ENCODE peak calls at places on chromosomes 12 and 14, in five cellular contexts. Q is NCI-H1092 treated with DMSO at 0.1 percent for 48 hours, L is HT1080, O is pulmonary artery endothelial cell, X is NCI-H1417 treated with DMSO at 0.1 percent for 48 hours. B is an unnamed sample.

GRCh38 chr12:82650627-82651337 is 35.9 kb upstream of the TMTC2 start:
- DNase-seq in Q (no peak), O (peak; percentile 11), L (peak; percentile 96), X (no peak), B (no peak)

GRCh38 chr12:102069707-102070106 is 7.9 kb upstream of the WASHC3 start:
- DNase-seq in X (no peak), L (no peak), O (no peak), Q (no peak), B (no peak)

GRCh38 chr12:55927588-55928502 is at the start of gene PYM1:
- DNase-seq in O (no peak), Q (peak; percentile 39), L (peak; percentile 61), X (no peak), B (no peak)

GRCh38 chr14:91230363-91231035 is 14.0 kb downstream of the GPR68 start:
- DNase-seq in L (peak; percentile 79), Q (no peak), O (no peak), X (no peak), B (peak; percentile 79)

GRCh38 chr14:72049462-72049861 is 117.2 kb downstream of the RGS6 start:
- DNase-seq in X (no peak), Q (no peak), L (peak; percentile 11), O (no peak), B (no peak)

GRCh38 chr12:79547735-79548347 is 142.9 kb downstream of the PAWR start:
- DNase-seq in X (no peak), Q (peak; percentile 22), O (peak; percentile 84), L (peak; percentile 87), B (no peak)

GRCh38 chr12:45208604-45209487 is 7.0 kb upstream of the ANO6 start:
- DNase-seq in L (peak; percentile 68), O (no peak), Q (no peak), X (no peak), B (no peak)

GRCh38 chr12:47838286-47838931 is 18.7 kb upstream of the HDAC7 start:
- DNase-seq in Q (peak; percentile 16), X (no peak), L (no peak), O (no peak), B (no peak)

GRCh38 chr12:49565956-49566265 is 2.0 kb downstream of the MCRS1 start:
- DNase-seq in Q (no peak), X (no peak), O (no peak), L (no peak), B (no peak)

GRCh38 chr12:542290-543113 is 82.8 kb downstream of the B4GALNT3 start:
- DNase-seq in X (no peak), Q (no peak), O (no peak), L (no peak), B (no peak)

GRCh38 chr14:73771848-73772705 is 57.9 kb upstream of the PNMA1 start:
- DNase-seq in X (peak; percentile 76), O (no peak), L (no peak), Q (peak; percentile 50), B (no peak)

GRCh38 chr12:34294671-34295365 is 272.5 kb downstream of the ALG10 start:
- DNase-seq in L (no peak), Q (no peak), X (no peak), O (no peak), B (no peak)

GRCh38 chr12:3299929-3300832 is 190.8 kb upstream of the PRMT8 start:
- DNase-seq in O (peak; percentile 55), L (peak; percentile 100), Q (peak; percentile 87), X (peak; percentile 68), B (peak; percentile 77)

GRCh38 chr14:102487204-102487577 is 22.4 kb downstream of the ANKRD9 start:
- DNase-seq in X (no peak), Q (no peak), L (no peak), O (no peak), B (no peak)

GRCh38 chr14:100019156-100019882 is 45.9 kb upstream of the EVL start:
- DNase-seq in O (no peak), L (no peak), X (no peak), Q (no peak), B (no peak)

GRCh38 chr14:104229621-104230041 is 91.2 kb downstream of the KIF26A start:
- DNase-seq in O (no peak), Q (peak; percentile 45), L (no peak), X (no peak), B (no peak)

GRCh38 chr14:81323621-81324400 is 76.3 kb downstream of the STON2 start:
- DNase-seq in O (no peak), X (peak; percentile 47), L (peak; percentile 89), Q (no peak), B (no peak)

GRCh38 chr14:52868911-52869611 is 77.7 kb upstream of the GNPNAT1 start:
- DNase-seq in X (no peak), Q (no peak), O (no peak), L (no peak), B (no peak)

GRCh38 chr14:32512813-32513212 is 183.7 kb downstream of the AKAP6 start:
- DNase-seq in X (no peak), O (no peak), Q (no peak), L (no peak), B (no peak)

GRCh38 chr12:94560416-94561221 is 89.7 kb downstream of the TMCC3 start:
- DNase-seq in Q (no peak), O (no peak), X (no peak), L (peak; percentile 92), B (no peak)

GRCh38 chr12:77152623-77153193 is 87.3 kb upstream of the E2F7 start:
- DNase-seq in Q (no peak), O (peak; percentile 7), L (peak; percentile 48), X (no peak), B (no peak)

GRCh38 chr12:48787791-48788521 is 933 bp downstream of the ADCY6 start:
- DNase-seq in Q (no peak), O (no peak), L (no peak), X (no peak), B (peak; percentile 11)

GRCh38 chr14:53620325-53620716 is 336.3 kb downstream of the BMP4 start:
- DNase-seq in X (no peak), O (no peak), L (no peak), Q (no peak), B (peak; percentile 35)

GRCh38 chr14:44795725-44796124 is 166.0 kb downstream of the KLHL28 start:
- DNase-seq in X (no peak), O (no peak), Q (no peak), L (no peak), B (no peak)

GRCh38 chr12:113108308-113108707 is 27.3 kb downstream of the RASAL1 start:
- DNase-seq in L (no peak), Q (no peak), X (no peak), O (no peak), B (no peak)

GRCh38 chr12:121797937-121798801 is 4.7 kb upstream of the RHOF start:
- DNase-seq in O (no peak), X (peak; percentile 46), Q (peak; percentile 87), L (no peak), B (peak; percentile 49)

GRCh38 chr12:112978163-112979081 is at the start of gene OAS2:
- DNase-seq in O (peak; percentile 33), L (peak; percentile 73), Q (no peak), X (no peak), B (no peak)

GRCh38 chr14:89957791-89958190 is 2.1 kb downstream of the TDP1 start:
- DNase-seq in X (no peak), O (no peak), L (peak; percentile 16), Q (no peak), B (no peak)

GRCh38 chr14:24858052-24858451 is 191.9 kb downstream of the STXBP6 start:
- DNase-seq in O (no peak), X (no peak), L (no peak), Q (no peak), B (no peak)

GRCh38 chr12:113211160-113211559 is 10.1 kb upstream of the TPCN1 start:
- DNase-seq in Q (no peak), O (no peak), X (no peak), L (no peak), B (no peak)

GRCh38 chr12:113881588-113881987 is 84.5 kb downstream of the RBM19 start:
- DNase-seq in X (no peak), L (no peak), O (no peak), Q (no peak), B (no peak)

GRCh38 chr12:46332260-46332659 is 40.3 kb downstream of the SLC38A2 start:
- DNase-seq in X (no peak), Q (no peak), O (no peak), L (peak; percentile 40), B (no peak)

GRCh38 chr12:89347325-89347829 is 4.9 kb downstream of the DUSP6 start:
- DNase-seq in L (no peak), O (no peak), X (no peak), Q (no peak), B (no peak)

GRCh38 chr12:4145990-4146859 is 127.3 kb upstream of the CCND2 start:
- DNase-seq in L (no peak), O (no peak), X (no peak), Q (no peak), B (no peak)

GRCh38 chr12:29517265-29517664 is 19.8 kb upstream of the OVCH1 start:
- DNase-seq in X (no peak), L (no peak), Q (no peak), O (no peak), B (no peak)

GRCh38 chr12:94047781-94048567 is 100.4 kb upstream of the PLXNC1 start:
- DNase-seq in L (no peak), Q (no peak), O (no peak), X (no peak), B (no peak)

GRCh38 chr14:34593740-34594375 is 36.1 kb downstream of the SNX6 start:
- DNase-seq in L (no peak), Q (no peak), O (no peak), X (no peak), B (no peak)

B was measured in NCI-H446.